ENCODE peak calls at places on chromosomes 3 and 15, in four cellular contexts. G is HCT116, U is HepG2, O is H1. A is an unnamed sample.

GRCh38 chr15:57158589-57158988 is 217.7 kb upstream of the CGNL1 start:
- DNase-seq in O (no peak), U (no peak), G (no peak), A (peak; percentile 10)

GRCh38 chr3:184334470-184335158 is 2.8 kb upstream of the FAM131A start:
- DNase-seq in O (no peak), G (no peak), U (no peak), A (peak; percentile 64)

GRCh38 chr3:151501171-151501790 is 40.4 kb upstream of the IGSF10 start:
- DNase-seq in G (no peak), U (no peak), O (no peak), A (no peak)

GRCh38 chr3:43996379-43997301 is 245.0 kb upstream of the TOPAZ1 start:
- DNase-seq in U (no peak), G (no peak), O (no peak), A (no peak)

GRCh38 chr15:74995182-74995778 is at the start of gene SCAMP5:
- DNase-seq in O (peak; percentile 84), G (peak; percentile 87), U (peak; percentile 90), A (peak; percentile 97)

GRCh38 chr15:42084465-42085235 is 9.7 kb downstream of the PLA2G4D start:
- DNase-seq in U (peak; percentile 46), O (peak; percentile 65), G (no peak), A (peak; percentile 75)

GRCh38 chr15:37058316-37058985 is 41.9 kb downstream of the MEIS2 start:
- DNase-seq in G (no peak), O (no peak), U (peak; percentile 19), A (no peak)

GRCh38 chr15:95171551-95171950 is 940.2 kb downstream of the MCTP2 start:
- DNase-seq in O (no peak), U (no peak), G (no peak), A (no peak)

GRCh38 chr3:184349563-184350470 is 11.6 kb downstream of the CLCN2 start:
- DNase-seq in U (no peak), O (no peak), G (no peak), A (no peak)

GRCh38 chr3:138434276-138434874 is at the start of gene ESYT3:
- DNase-seq in O (peak; percentile 34), U (peak; percentile 73), G (no peak), A (peak; percentile 63)

GRCh38 chr3:45475145-45475544 is 86.8 kb downstream of the LARS2 start:
- DNase-seq in O (no peak), U (no peak), G (no peak), A (no peak)

GRCh38 chr15:75349851-75350588 is 3.2 kb downstream of the NEIL1 start:
- DNase-seq in U (no peak), G (no peak), O (no peak), A (no peak)

GRCh38 chr15:47355759-47356158 is 361.5 kb upstream of the SEMA6D start:
- DNase-seq in O (no peak), G (no peak), U (no peak), A (no peak)

GRCh38 chr3:149815318-149815717 is 2.3 kb downstream of the RNF13 start:
- DNase-seq in U (no peak), O (no peak), G (no peak), A (no peak)

GRCh38 chr3:73509812-73510211 is 114.9 kb downstream of the PDZRN3 start:
- DNase-seq in U (no peak), G (no peak), O (no peak), A (no peak)

GRCh38 chr3:183254816-183255730 is 2.0 kb downstream of the B3GNT5 start:
- DNase-seq in U (no peak), G (no peak), O (no peak), A (no peak)

GRCh38 chr3:152159328-152159727 is 109.4 kb upstream of the MBNL1 start:
- DNase-seq in O (no peak), G (no peak), U (no peak), A (no peak)

GRCh38 chr3:57530071-57530608 is 14.0 kb downstream of the DNAH12 start:
- DNase-seq in O (no peak), G (no peak), U (no peak), A (peak; percentile 11)

DNA sequence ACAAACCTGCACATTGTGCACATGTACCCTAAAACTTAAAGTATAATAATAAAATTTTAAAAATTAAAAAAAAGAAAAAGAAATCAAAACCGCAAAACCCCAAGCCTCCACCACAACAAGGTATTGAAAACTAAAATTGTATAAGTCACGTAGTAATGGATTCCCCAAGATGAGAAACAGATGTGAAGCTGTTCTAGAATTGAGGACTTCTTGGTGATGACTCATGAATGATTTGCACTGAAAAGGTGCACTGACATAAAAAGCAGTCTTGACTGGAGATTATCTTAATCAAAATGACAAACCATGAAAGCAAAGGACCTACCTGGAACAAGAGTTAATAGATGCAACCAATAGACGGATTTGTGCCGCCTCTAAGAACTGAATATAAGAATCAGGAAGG is 225.8 kb downstream of the MYRIP start:
- DNase-seq in U (no peak), O (no peak), G (no peak), A (no peak)
- TF ChIP-seq JUND in U (no peak), O (no peak), G (no peak), A (no peak)

GRCh38 chr3:131158434-131158833 is 131.8 kb downstream of the NEK11 start:
- DNase-seq in G (no peak), U (no peak), O (no peak), A (no peak)
- TF ChIP-seq JUND in G (no peak), U (no peak), O (no peak), A (no peak)

GRCh38 chr3:187745201-187746058 is at the start of gene BCL6:
- DNase-seq in U (peak; percentile 97), O (peak; percentile 83), G (peak; percentile 98), A (peak; percentile 100)

GRCh38 chr3:187746059-187746453 is 788 bp upstream of the BCL6 start:
- DNase-seq in O (no peak), G (no peak), U (no peak), A (no peak)

GRCh38 chr3:187748050-187748481 is 2.8 kb upstream of the BCL6 start:
- DNase-seq in O (peak; percentile 77), U (peak; percentile 82), G (peak; percentile 78), A (no peak)

GRCh38 chr3:187746479-187747335 is 1.4 kb upstream of the BCL6 start:
- DNase-seq in O (no peak), G (no peak), U (no peak), A (peak; percentile 58)

GRCh38 chr3:187747506-187747905 is 2.2 kb upstream of the BCL6 start:
- DNase-seq in O (no peak), G (no peak), U (no peak), A (no peak)
- TF ChIP-seq JUND in O (no peak), G (no peak), U (no peak), A (no peak)

GRCh38 chr3:14324224-14324944 is 78.0 kb upstream of the SLC6A6 start:
- DNase-seq in G (peak; percentile 19), U (no peak), O (no peak), A (no peak)
- TF ChIP-seq JUND in G (peak; percentile 48), U (no peak), O (no peak), A (no peak)

GRCh38 chr3:14633819-14634424 is 17.6 kb upstream of the CCDC174 start:
- DNase-seq in U (peak; percentile 53), O (no peak), G (peak; percentile 67), A (peak; percentile 83)
- TF ChIP-seq JUND in U (no peak), O (no peak), G (no peak), A (no peak)

DNA sequence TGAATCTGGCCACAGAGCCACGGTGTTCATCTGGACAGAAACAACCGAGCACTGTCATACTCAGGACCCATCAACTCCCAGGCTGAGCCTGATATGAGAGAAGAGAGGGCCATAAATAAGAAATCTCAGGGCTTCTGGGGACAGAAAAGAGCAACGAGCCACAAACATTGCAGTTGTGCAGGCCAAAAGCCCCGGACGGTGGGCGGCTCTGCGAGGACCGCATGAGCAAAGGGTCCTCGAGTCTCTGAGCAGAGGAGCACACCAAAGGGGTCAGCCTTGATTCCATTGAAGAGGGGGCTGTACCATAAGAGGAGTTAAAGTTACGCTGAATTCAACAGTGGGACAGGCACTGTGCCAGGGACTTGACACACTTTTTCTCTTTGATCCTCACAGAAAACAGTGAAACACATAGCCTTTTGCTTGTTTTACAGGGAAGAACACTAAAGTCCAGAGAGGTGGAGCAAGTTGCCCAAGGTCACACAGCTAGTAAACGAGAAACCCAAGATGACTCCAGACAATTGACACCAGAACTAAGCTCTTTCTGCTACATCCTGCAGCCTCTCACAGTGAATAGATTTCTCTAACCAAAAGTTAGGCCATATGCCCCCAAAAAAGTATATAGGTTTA is 97.1 kb downstream of the SEMA5B start:
- DNase-seq in O (no peak), U (peak; percentile 39), G (no peak), A (no peak)
- TF ChIP-seq JUND in O (no peak), U (no peak), G (no peak), A (no peak)